ENCODE peak calls at places on chromosomes 12 and 14, in eight cellular contexts. One of them, this sample, is unnamed.
A peak's percentile ranks its signal among the peaks of the same experiment; 100 is the strongest.

GRCh38 chr14:76844223-76844622 is 18.0 kb downstream of the LRRC74A start:
- DNase-seq in RWPE2: no peak
- DNase-seq in heart right ventricle: peak; percentile 68
- DNase-seq in ovary: peak; percentile 31
- DNase-seq in psoas muscle: peak; percentile 63
- DNase-seq in PC-3: peak; percentile 33
- DNase-seq in cardiac muscle cell: peak; percentile 79
- DNase-seq in sigmoid colon: peak; percentile 75
- DNase-seq in this sample: no peak

GRCh38 chr12:57461326-57461903 is 1.8 kb downstream of the GLI1 start:
- DNase-seq in RWPE2: no peak
- DNase-seq in heart right ventricle: peak; percentile 67
- DNase-seq in ovary: peak; percentile 70
- DNase-seq in psoas muscle: peak; percentile 58
- DNase-seq in PC-3: peak; percentile 32
- DNase-seq in cardiac muscle cell: peak; percentile 49
- DNase-seq in sigmoid colon: peak; percentile 91
- DNase-seq in this sample: peak; percentile 89

GRCh38 chr14:29262979-29263378 is 496.4 kb downstream of the FOXG1 start:
- DNase-seq in RWPE2: no peak
- DNase-seq in heart right ventricle: no peak
- DNase-seq in ovary: no peak
- DNase-seq in psoas muscle: no peak
- DNase-seq in PC-3: peak; percentile 77
- DNase-seq in cardiac muscle cell: peak; percentile 12
- DNase-seq in sigmoid colon: no peak
- DNase-seq in this sample: no peak

GRCh38 chr14:33602396-33602795 is 348.5 kb downstream of the EGLN3 start:
- DNase-seq in RWPE2: no peak
- DNase-seq in heart right ventricle: no peak
- DNase-seq in ovary: no peak
- DNase-seq in psoas muscle: no peak
- DNase-seq in PC-3: no peak
- DNase-seq in cardiac muscle cell: no peak
- DNase-seq in sigmoid colon: no peak
- DNase-seq in this sample: no peak

GRCh38 chr12:56941299-56942017 is 7.2 kb upstream of the SDR9C7 start:
- DNase-seq in RWPE2: peak; percentile 81
- DNase-seq in heart right ventricle: no peak
- DNase-seq in ovary: no peak
- DNase-seq in psoas muscle: no peak
- DNase-seq in PC-3: peak; percentile 79
- DNase-seq in cardiac muscle cell: peak; percentile 73
- DNase-seq in sigmoid colon: no peak
- DNase-seq in this sample: peak; percentile 28

GRCh38 chr14:76918176-76918750 is 92.1 kb downstream of the LRRC74A start:
- DNase-seq in RWPE2: no peak
- DNase-seq in heart right ventricle: peak; percentile 66
- DNase-seq in ovary: peak; percentile 72
- DNase-seq in psoas muscle: peak; percentile 77
- DNase-seq in PC-3: no peak
- DNase-seq in cardiac muscle cell: peak; percentile 94
- DNase-seq in sigmoid colon: peak; percentile 94
- DNase-seq in this sample: peak; percentile 88

GRCh38 chr12:75542942-75543341 is 31.5 kb upstream of the KRR1 start:
- DNase-seq in RWPE2: no peak
- DNase-seq in heart right ventricle: no peak
- DNase-seq in ovary: no peak
- DNase-seq in psoas muscle: no peak
- DNase-seq in PC-3: no peak
- DNase-seq in cardiac muscle cell: peak; percentile 70
- DNase-seq in sigmoid colon: no peak
- DNase-seq in this sample: no peak

GRCh38 chr12:38919191-38919590 is 13.8 kb upstream of the CPNE8 start:
- DNase-seq in RWPE2: no peak
- DNase-seq in heart right ventricle: no peak
- DNase-seq in ovary: no peak
- DNase-seq in psoas muscle: no peak
- DNase-seq in PC-3: peak; percentile 77
- DNase-seq in cardiac muscle cell: no peak
- DNase-seq in sigmoid colon: no peak
- DNase-seq in this sample: no peak

GRCh38 chr12:104288635-104289258 is 14.8 kb upstream of the EID3 start:
- DNase-seq in RWPE2: peak; percentile 80
- DNase-seq in heart right ventricle: peak; percentile 79
- DNase-seq in ovary: peak; percentile 82
- DNase-seq in psoas muscle: peak; percentile 84
- DNase-seq in PC-3: peak; percentile 96
- DNase-seq in cardiac muscle cell: peak; percentile 87
- DNase-seq in sigmoid colon: peak; percentile 93
- DNase-seq in this sample: peak; percentile 88

GRCh38 chr12:48873096-48873495 is 7.4 kb upstream of the RND1 start:
- DNase-seq in RWPE2: no peak
- DNase-seq in heart right ventricle: no peak
- DNase-seq in ovary: no peak
- DNase-seq in psoas muscle: no peak
- DNase-seq in PC-3: no peak
- DNase-seq in cardiac muscle cell: peak; percentile 42
- DNase-seq in sigmoid colon: no peak
- DNase-seq in this sample: no peak

GRCh38 chr14:55388160-55388559 is 23.5 kb downstream of the ATG14 start:
- DNase-seq in RWPE2: no peak
- DNase-seq in heart right ventricle: no peak
- DNase-seq in ovary: no peak
- DNase-seq in psoas muscle: no peak
- DNase-seq in PC-3: peak; percentile 92
- DNase-seq in cardiac muscle cell: no peak
- DNase-seq in sigmoid colon: no peak
- DNase-seq in this sample: no peak

GRCh38 chr12:95790912-95791849 is 617 bp upstream of the NTN4 start:
- DNase-seq in RWPE2: no peak
- DNase-seq in heart right ventricle: peak; percentile 44
- DNase-seq in ovary: peak; percentile 63
- DNase-seq in psoas muscle: peak; percentile 26
- DNase-seq in PC-3: peak; percentile 64
- DNase-seq in cardiac muscle cell: peak; percentile 26
- DNase-seq in sigmoid colon: peak; percentile 62
- DNase-seq in this sample: peak; percentile 77

GRCh38 chr12:40622246-40622838 is 69.9 kb upstream of the CNTN1 start:
- DNase-seq in RWPE2: no peak
- DNase-seq in heart right ventricle: peak; percentile 16
- DNase-seq in ovary: peak; percentile 69
- DNase-seq in psoas muscle: peak; percentile 30
- DNase-seq in PC-3: peak; percentile 74
- DNase-seq in cardiac muscle cell: peak; percentile 46
- DNase-seq in sigmoid colon: no peak
- DNase-seq in this sample: no peak

GRCh38 chr12:52212701-52213540 is 20.1 kb upstream of the KRT7 start:
- DNase-seq in RWPE2: peak; percentile 54
- DNase-seq in heart right ventricle: no peak
- DNase-seq in ovary: no peak
- DNase-seq in psoas muscle: no peak
- DNase-seq in PC-3: no peak
- DNase-seq in cardiac muscle cell: no peak
- DNase-seq in sigmoid colon: peak; percentile 54
- DNase-seq in this sample: no peak

GRCh38 chr12:52211716-52212585 is 20.1 kb upstream of the KRT80 start:
- DNase-seq in RWPE2: peak; percentile 47
- DNase-seq in heart right ventricle: no peak
- DNase-seq in ovary: no peak
- DNase-seq in psoas muscle: no peak
- DNase-seq in PC-3: no peak
- DNase-seq in cardiac muscle cell: no peak
- DNase-seq in sigmoid colon: peak; percentile 52
- DNase-seq in this sample: no peak

GRCh38 chr12:52214421-52214802 is 18.6 kb upstream of the KRT7 start:
- DNase-seq in RWPE2: peak; percentile 71
- DNase-seq in heart right ventricle: no peak
- DNase-seq in ovary: no peak
- DNase-seq in psoas muscle: no peak
- DNase-seq in PC-3: peak; percentile 63
- DNase-seq in cardiac muscle cell: no peak
- DNase-seq in sigmoid colon: peak; percentile 56
- DNase-seq in this sample: no peak

GRCh38 chr12:52215587-52216031 is 17.4 kb upstream of the KRT7 start:
- DNase-seq in RWPE2: peak; percentile 99
- DNase-seq in heart right ventricle: no peak
- DNase-seq in ovary: no peak
- DNase-seq in psoas muscle: no peak
- DNase-seq in PC-3: peak; percentile 95
- DNase-seq in cardiac muscle cell: peak; percentile 47
- DNase-seq in sigmoid colon: peak; percentile 45
- DNase-seq in this sample: no peak

DNA sequence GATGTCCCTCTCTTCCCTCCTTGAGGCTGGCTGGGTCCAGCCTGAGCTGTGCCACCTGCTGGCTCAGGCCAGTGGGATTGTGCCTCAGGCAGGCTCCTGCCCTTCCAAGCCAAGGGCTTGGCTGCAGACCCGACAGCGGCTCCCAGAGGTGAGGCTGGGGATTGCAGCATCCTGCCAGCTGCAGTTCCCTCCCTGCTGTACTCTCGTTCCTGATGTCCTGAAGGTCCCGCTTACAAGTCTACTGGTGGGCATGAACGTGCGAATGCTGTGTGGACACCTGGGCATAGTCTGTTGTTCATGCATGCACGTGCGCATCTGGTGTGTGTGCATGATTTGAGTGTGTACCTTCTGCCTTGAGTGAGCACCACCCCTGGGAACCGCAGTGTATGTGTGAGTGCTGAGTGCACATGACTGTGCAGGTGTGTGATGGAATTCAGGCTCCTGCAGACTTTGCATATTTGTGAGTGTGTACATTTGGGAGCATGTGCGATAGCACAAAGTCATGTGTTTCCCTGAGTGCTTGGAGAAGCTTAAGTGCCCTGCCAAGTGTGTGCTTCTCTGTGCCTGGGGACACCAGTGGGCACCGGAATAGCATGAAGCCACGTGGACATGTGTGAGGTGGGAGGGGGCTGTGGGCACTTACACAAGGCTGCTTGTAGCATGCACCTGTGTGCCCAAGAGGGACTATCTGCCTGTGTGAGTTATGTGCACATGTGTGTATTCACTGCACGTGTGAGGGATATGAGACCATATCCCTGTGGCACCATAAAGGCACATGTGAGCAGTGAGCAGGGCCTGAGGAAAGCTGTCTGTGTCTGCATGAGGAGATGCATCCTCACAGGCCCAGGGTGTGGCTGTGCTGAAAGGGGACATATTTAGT is 19.3 kb upstream of the KRT7 start:
- DNase-seq in RWPE2: peak; percentile 73
- DNase-seq in heart right ventricle: peak; percentile 81
- DNase-seq in ovary: peak; percentile 64
- DNase-seq in psoas muscle: peak; percentile 76
- DNase-seq in PC-3: peak; percentile 96
- DNase-seq in cardiac muscle cell: peak; percentile 82
- DNase-seq in sigmoid colon: peak; percentile 80
- DNase-seq in this sample: no peak
- H3K4me3 ChIP-seq in RWPE2: no peak overlapping the region
- H3K4me3 ChIP-seq in heart right ventricle: no peak overlapping the region
- H3K4me3 ChIP-seq in ovary: no peak overlapping the region
- H3K4me3 ChIP-seq in psoas muscle: no peak overlapping the region
- H3K4me3 ChIP-seq in PC-3: no peak overlapping the region
- H3K4me3 ChIP-seq in cardiac muscle cell: no peak overlapping the region
- H3K4me3 ChIP-seq in sigmoid colon: no peak overlapping the region
- H3K4me3 ChIP-seq in this sample: no peak overlapping the region

GRCh38 chr14:68164723-68165122 is 345.1 kb downstream of the RAD51B start:
- DNase-seq in RWPE2: no peak
- DNase-seq in heart right ventricle: no peak
- DNase-seq in ovary: no peak
- DNase-seq in psoas muscle: no peak
- DNase-seq in PC-3: peak; percentile 54
- DNase-seq in cardiac muscle cell: no peak
- DNase-seq in sigmoid colon: no peak
- DNase-seq in this sample: no peak

GRCh38 chr14:68157971-68158371 is 338.4 kb downstream of the RAD51B start:
- DNase-seq in RWPE2: no peak
- DNase-seq in heart right ventricle: no peak
- DNase-seq in ovary: no peak
- DNase-seq in psoas muscle: no peak
- DNase-seq in PC-3: peak; percentile 61
- DNase-seq in cardiac muscle cell: no peak
- DNase-seq in sigmoid colon: no peak
- DNase-seq in this sample: no peak

GRCh38 chr14:68160269-68160668 is 340.7 kb downstream of the RAD51B start:
- DNase-seq in RWPE2: no peak
- DNase-seq in heart right ventricle: no peak
- DNase-seq in ovary: no peak
- DNase-seq in psoas muscle: no peak
- DNase-seq in PC-3: no peak
- DNase-seq in cardiac muscle cell: no peak
- DNase-seq in sigmoid colon: no peak
- DNase-seq in this sample: no peak

GRCh38 chr14:68158640-68159039 is 339.1 kb downstream of the RAD51B start:
- DNase-seq in RWPE2: no peak
- DNase-seq in heart right ventricle: no peak
- DNase-seq in ovary: no peak
- DNase-seq in psoas muscle: no peak
- DNase-seq in PC-3: no peak
- DNase-seq in cardiac muscle cell: no peak
- DNase-seq in sigmoid colon: no peak
- DNase-seq in this sample: no peak

GRCh38 chr14:68160779-68161546 is 341.4 kb downstream of the RAD51B start:
- DNase-seq in RWPE2: no peak
- DNase-seq in heart right ventricle: no peak
- DNase-seq in ovary: no peak
- DNase-seq in psoas muscle: no peak
- DNase-seq in PC-3: no peak
- DNase-seq in cardiac muscle cell: no peak
- DNase-seq in sigmoid colon: no peak
- DNase-seq in this sample: no peak
- H3K27ac ChIP-seq in RWPE2: no peak overlapping the region
- H3K27ac ChIP-seq in heart right ventricle: no peak overlapping the region
- H3K27ac ChIP-seq in ovary: no peak overlapping the region
- H3K27ac ChIP-seq in psoas muscle: no peak overlapping the region
- H3K27ac ChIP-seq in PC-3: peak overlapping the region; percentile 3
- H3K27ac ChIP-seq in cardiac muscle cell: no peak overlapping the region
- H3K27ac ChIP-seq in sigmoid colon: peak overlapping the region; percentile 84
- H3K27ac ChIP-seq in this sample: no peak overlapping the region

GRCh38 chr12:107441906-107442305 is 243.7 kb upstream of the PWP1 start:
- DNase-seq in RWPE2: no peak
- DNase-seq in heart right ventricle: no peak
- DNase-seq in ovary: no peak
- DNase-seq in psoas muscle: no peak
- DNase-seq in PC-3: no peak
- DNase-seq in cardiac muscle cell: peak; percentile 30
- DNase-seq in sigmoid colon: no peak
- DNase-seq in this sample: no peak
- H3K4me3 ChIP-seq in RWPE2: peak overlapping the region; percentile 3
- H3K4me3 ChIP-seq in heart right ventricle: no peak overlapping the region
- H3K4me3 ChIP-seq in ovary: no peak overlapping the region
- H3K4me3 ChIP-seq in psoas muscle: no peak overlapping the region
- H3K4me3 ChIP-seq in PC-3: no peak overlapping the region
- H3K4me3 ChIP-seq in cardiac muscle cell: no peak overlapping the region
- H3K4me3 ChIP-seq in sigmoid colon: no peak overlapping the region
- H3K4me3 ChIP-seq in this sample: peak overlapping the region; percentile 46

DNA sequence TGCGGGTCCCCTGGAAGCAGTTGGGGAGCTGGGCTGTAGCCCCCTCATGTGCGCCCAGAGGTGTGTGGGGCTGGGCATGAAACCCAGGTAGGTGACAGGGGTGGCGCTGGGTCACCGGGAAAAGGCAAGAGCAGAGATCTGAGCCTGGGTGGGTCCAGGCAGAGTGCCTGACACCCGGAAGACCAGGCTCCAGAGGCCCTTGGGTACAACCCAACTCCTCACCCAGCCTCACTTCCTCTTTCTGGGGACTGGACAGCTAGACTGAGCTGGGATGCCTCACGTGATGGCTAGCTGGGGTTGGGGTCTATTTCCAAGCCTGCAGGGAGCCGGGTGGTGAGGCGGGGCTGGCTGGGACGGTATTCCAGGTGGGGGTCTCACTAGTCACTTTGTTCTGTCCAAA is 16.3 kb upstream of the CYP46A1 start:
- DNase-seq in RWPE2: no peak
- DNase-seq in heart right ventricle: no peak
- DNase-seq in ovary: no peak
- DNase-seq in psoas muscle: no peak
- DNase-seq in PC-3: no peak
- DNase-seq in cardiac muscle cell: no peak
- DNase-seq in sigmoid colon: no peak
- DNase-seq in this sample: no peak
- H3K27ac ChIP-seq in RWPE2: no peak overlapping the region
- H3K27ac ChIP-seq in heart right ventricle: no peak overlapping the region
- H3K27ac ChIP-seq in ovary: no peak overlapping the region
- H3K27ac ChIP-seq in psoas muscle: no peak overlapping the region
- H3K27ac ChIP-seq in PC-3: no peak overlapping the region
- H3K27ac ChIP-seq in cardiac muscle cell: no peak overlapping the region
- H3K27ac ChIP-seq in sigmoid colon: no peak overlapping the region
- H3K27ac ChIP-seq in this sample: no peak overlapping the region